ENCODE peak calls at places on chromosomes 16 and 17, in ten cellular contexts. J is right lobe of liver; Y is body of pancreas; U is SK-N-SH; K is CD8-positive, alpha-beta T cell; G is lung; C is tibial artery; R is heart left ventricle; F is PC-3; A is lower lobe of right lung. I is an unnamed sample.

GRCh38 chr17:37147301-37147812 is 198.6 kb downstream of the AATF start:
- DNase-seq in R (no peak), U (no peak), Y (no peak), A (no peak), J (no peak), C (no peak), K (no peak), G (no peak), F (peak), I (peak)

GRCh38 chr17:78313735-78314648 is 45.9 kb downstream of the SOCS3 start:
- DNase-seq in J (peak), R (peak), U (peak), Y (peak), K (peak), F (peak), C (peak), G (peak), A (peak), I (peak)

GRCh38 chr16:49528035-49528434 is 154.4 kb downstream of the C16orf78 start:
- DNase-seq in J (no peak), F (peak), R (no peak), Y (peak), A (no peak), U (peak), G (no peak), K (no peak), C (no peak), I (no peak)

GRCh38 chr17:18258356-18259038 is at the start of gene FLII:
- DNase-seq in R (peak), F (peak), G (peak), C (no peak), A (peak), Y (peak), J (peak), K (peak), U (peak), I (no peak)

GRCh38 chr16:86138121-86138944 is 239.4 kb downstream of the IRF8 start:
- DNase-seq in Y (no peak), G (no peak), F (no peak), J (no peak), K (no peak), A (no peak), C (no peak), U (no peak), R (no peak), I (no peak)

GRCh38 chr16:88989852-88990547 is 13.0 kb upstream of the CBFA2T3 start:
- DNase-seq in R (peak), A (no peak), G (no peak), C (no peak), F (no peak), K (no peak), J (no peak), U (no peak), Y (no peak), I (no peak)

GRCh38 chr17:9251273-9251672 is 230.0 kb downstream of the NTN1 start:
- DNase-seq in A (no peak), R (no peak), F (no peak), Y (no peak), J (no peak), C (no peak), G (peak), K (no peak), U (no peak), I (no peak)

GRCh38 chr16:29809031-29809747 is 2.8 kb upstream of the PRRT2 start:
- DNase-seq in Y (no peak), F (no peak), U (no peak), A (no peak), G (no peak), J (peak), C (peak), R (no peak), K (no peak), I (no peak)

GRCh38 chr16:81376880-81377279 is 62.1 kb downstream of the GAN start:
- DNase-seq in K (no peak), F (peak), U (no peak), C (no peak), J (no peak), G (no peak), R (no peak), A (no peak), Y (no peak), I (peak)

GRCh38 chr16:87305505-87306391 is 11.4 kb downstream of the C16orf95 start:
- DNase-seq in R (no peak), Y (no peak), G (no peak), J (no peak), K (no peak), A (no peak), F (no peak), C (no peak), U (no peak), I (peak)

GRCh38 chr16:54930034-54930938 is at the start of gene IRX5:
- DNase-seq in C (peak), F (peak), U (peak), K (no peak), J (peak), Y (peak), A (peak), G (peak), R (peak), I (peak)

GRCh38 chr17:69717214-69717613 is 302.7 kb downstream of the MAP2K6 start:
- DNase-seq in J (no peak), U (no peak), A (no peak), Y (no peak), G (no peak), F (no peak), R (no peak), C (no peak), K (no peak), I (no peak)

GRCh38 chr17:80944326-80944725 is 47.3 kb upstream of the CHMP6 start:
- DNase-seq in F (no peak), Y (no peak), C (peak), J (peak), R (peak), A (peak), U (no peak), G (no peak), K (no peak), I (no peak)

GRCh38 chr17:36856921-36857381 is 80.3 kb upstream of the LHX1 start:
- DNase-seq in A (no peak), F (no peak), J (no peak), K (no peak), R (no peak), G (no peak), U (peak), Y (no peak), C (no peak), I (no peak)

GRCh38 chr17:1878419-1879121 is 48.8 kb downstream of the RPA1 start:
- DNase-seq in Y (no peak), A (no peak), C (no peak), J (no peak), F (peak), U (no peak), G (peak), R (peak), K (no peak), I (no peak)

GRCh38 chr17:71142333-71142732 is 973.0 kb downstream of the KCNJ2 start:
- DNase-seq in Y (no peak), K (no peak), J (no peak), R (no peak), U (no peak), C (no peak), G (no peak), F (no peak), A (no peak), I (no peak)

GRCh38 chr17:80737106-80738019 is 192.7 kb downstream of the RPTOR start:
- DNase-seq in A (peak), K (no peak), F (no peak), G (no peak), J (no peak), C (no peak), Y (no peak), R (no peak), U (no peak), I (no peak)

GRCh38 chr16:66081967-66082366 is 284.5 kb upstream of the CDH5 start:
- DNase-seq in U (no peak), R (no peak), K (no peak), J (no peak), F (peak), G (no peak), A (no peak), Y (no peak), C (no peak), I (peak)

GRCh38 chr17:77312786-77313599 is 172.2 kb downstream of the SEC14L1 start:
- DNase-seq in R (peak), A (peak), Y (peak), U (peak), G (no peak), C (peak), K (no peak), J (peak), F (no peak), I (no peak)

GRCh38 chr16:78720416-78720815 is 621.0 kb downstream of the WWOX start:
- DNase-seq in C (no peak), J (no peak), U (no peak), G (no peak), F (no peak), R (no peak), Y (no peak), A (no peak), K (no peak), I (no peak)

GRCh38 chr16:19701091-19701490 is 16.9 kb downstream of the KNOP1 start:
- DNase-seq in A (no peak), R (no peak), G (no peak), C (no peak), U (no peak), F (no peak), Y (no peak), K (no peak), J (no peak), I (no peak)

GRCh38 chr17:31401456-31402254 is 10.2 kb downstream of the RAB11FIP4 start:
- DNase-seq in G (no peak), A (no peak), J (no peak), K (no peak), F (no peak), C (peak), Y (no peak), R (no peak), U (no peak), I (no peak)

GRCh38 chr17:74433421-74434121 is 1.7 kb downstream of the GPRC5C start:
- DNase-seq in J (no peak), Y (peak), C (peak), K (no peak), F (peak), U (no peak), A (no peak), R (no peak), G (no peak), I (no peak)

GRCh38 chr17:21275579-21276339 is 8.8 kb upstream of the MAP2K3 start:
- DNase-seq in G (peak), R (peak), K (peak), U (peak), C (peak), Y (peak), F (peak), J (peak), A (peak), I (no peak)

GRCh38 chr16:27458196-27458728 is 56.3 kb downstream of the IL21R start:
- DNase-seq in K (no peak), Y (no peak), J (no peak), G (no peak), C (no peak), U (no peak), R (no peak), A (no peak), F (no peak), I (peak)

GRCh38 chr17:51119415-51120356 is 982 bp downstream of the SPAG9 start:
- DNase-seq in U (peak), R (no peak), C (peak), K (peak), F (peak), J (peak), Y (peak), G (peak), A (peak), I (peak)

GRCh38 chr17:16491703-16492612 is at the start of gene LRRC75A:
- DNase-seq in J (no peak), U (peak), Y (peak), A (peak), G (no peak), F (peak), R (peak), C (peak), K (peak), I (no peak)

GRCh38 chr17:2885751-2886150 is 89.5 kb downstream of the RAP1GAP2 start:
- DNase-seq in J (no peak), A (no peak), K (no peak), C (no peak), F (no peak), R (no peak), U (peak), G (no peak), Y (no peak), I (no peak)

GRCh38 chr17:77645441-77646430 is 312.8 kb upstream of the TNRC6C start:
- DNase-seq in J (no peak), Y (no peak), A (no peak), U (no peak), G (no peak), R (no peak), F (peak), K (peak), C (no peak), I (no peak)

GRCh38 chr17:2582493-2582892 is 11.0 kb upstream of the PAFAH1B1 start:
- DNase-seq in U (no peak), G (no peak), C (no peak), A (no peak), R (no peak), J (no peak), Y (no peak), K (no peak), F (no peak), I (no peak)

GRCh38 chr17:51703364-51704341 is 443.3 kb downstream of the UTP18 start:
- DNase-seq in K (no peak), J (peak), R (peak), F (peak), C (peak), A (no peak), Y (peak), U (no peak), G (no peak), I (peak)

GRCh38 chr16:50616883-50617629 is 64.1 kb downstream of the SNX20 start:
- DNase-seq in J (peak), F (no peak), G (no peak), R (no peak), Y (no peak), U (no peak), C (no peak), A (no peak), K (no peak), I (no peak)

GRCh38 chr17:17385502-17385901 is 82.3 kb downstream of the NT5M start:
- DNase-seq in F (no peak), A (no peak), K (no peak), C (no peak), G (no peak), Y (peak), U (peak), R (peak), J (no peak), I (no peak)

GRCh38 chr17:61412860-61413653 is 13.4 kb downstream of the TBX2 start:
- DNase-seq in Y (no peak), K (no peak), R (no peak), A (no peak), U (peak), F (no peak), G (peak), C (peak), J (no peak), I (no peak)

GRCh38 chr17:78294776-78295175 is 63.3 kb downstream of the TMEM235 start:
- DNase-seq in C (no peak), Y (no peak), A (no peak), U (no peak), J (no peak), K (no peak), G (no peak), R (no peak), F (peak), I (peak)

GRCh38 chr16:27532088-27532810 is 17.5 kb downstream of the GTF3C1 start:
- DNase-seq in K (no peak), F (no peak), U (no peak), Y (no peak), G (no peak), R (no peak), J (no peak), C (no peak), A (no peak), I (no peak)

GRCh38 chr17:31517524-31517923 is 126.0 kb downstream of the RAB11FIP4 start:
- DNase-seq in R (no peak), G (no peak), Y (no peak), K (no peak), C (no peak), J (no peak), U (peak), F (peak), A (no peak), I (no peak)

GRCh38 chr17:49360796-49361128 is 1.3 kb downstream of the ZNF652 start:
- DNase-seq in K (no peak), F (no peak), Y (no peak), C (no peak), J (no peak), A (no peak), G (no peak), R (no peak), U (peak), I (no peak)

GRCh38 chr16:49855280-49855821 is 561 bp downstream of the ZNF423 start:
- DNase-seq in K (peak), U (peak), R (peak), Y (peak), F (peak), C (peak), G (peak), J (peak), A (peak), I (peak)

GRCh38 chr17:37447641-37448040 is 41.0 kb downstream of the TADA2A start:
- DNase-seq in J (no peak), C (no peak), A (no peak), G (no peak), K (no peak), Y (no peak), R (no peak), U (no peak), F (peak), I (peak)

GRCh38 chr17:13025264-13025627 is 7.4 kb upstream of the ELAC2 start:
- DNase-seq in Y (no peak), G (no peak), A (no peak), C (peak), K (no peak), U (no peak), R (no peak), J (no peak), F (no peak), I (no peak)

GRCh38 chr17:13027246-13027645 is 9.4 kb upstream of the ELAC2 start:
- DNase-seq in U (no peak), Y (no peak), J (no peak), R (no peak), G (no peak), C (peak), F (no peak), A (no peak), K (no peak), I (no peak)

GRCh38 chr17:13025687-13026086 is 7.9 kb upstream of the ELAC2 start:
- DNase-seq in J (no peak), Y (no peak), F (no peak), C (no peak), A (no peak), K (no peak), R (no peak), G (no peak), U (no peak), I (no peak)

GRCh38 chr17:13024526-13025263 is 6.9 kb upstream of the ELAC2 start:
- DNase-seq in R (peak), C (no peak), J (peak), U (peak), Y (peak), F (peak), K (peak), A (peak), G (peak), I (no peak)

GRCh38 chr17:13024033-13024432 is 6.2 kb upstream of the ELAC2 start:
- DNase-seq in K (no peak), Y (no peak), R (no peak), J (no peak), U (no peak), G (no peak), A (no peak), F (no peak), C (no peak), I (no peak)
- H3K27ac ChIP-seq in K (no peak), Y (no peak), R (no peak), J (no peak), U (no peak), G (no peak), A (no peak), F (no peak), C (no peak), I (no peak)

GRCh38 chr17:64651889-64652288 is 10.2 kb downstream of the SMURF2 start:
- DNase-seq in G (no peak), K (no peak), C (no peak), R (no peak), Y (no peak), A (no peak), F (no peak), U (no peak), J (no peak), I (no peak)
- H3K27ac ChIP-seq in G (no peak), K (no peak), C (no peak), R (no peak), Y (no peak), A (no peak), F (no peak), U (peak), J (no peak), I (no peak)

GRCh38 chr16:4361944-4362311 is 9.7 kb upstream of the VASN start:
- DNase-seq in G (no peak), U (no peak), R (no peak), K (no peak), C (no peak), F (no peak), A (no peak), Y (no peak), J (no peak), I (no peak)
- H3K27ac ChIP-seq in G (no peak), U (no peak), R (no peak), K (no peak), C (no peak), F (no peak), A (no peak), Y (no peak), J (no peak), I (no peak)

GRCh38 chr17:5788266-5788900 is 204.1 kb upstream of the NLRP1 start:
- DNase-seq in A (no peak), Y (no peak), C (peak), J (no peak), R (no peak), K (no peak), F (peak), G (no peak), U (no peak), I (peak)
- H3K27ac ChIP-seq in A (no peak), Y (no peak), C (no peak), J (no peak), R (no peak), K (no peak), F (peak), G (no peak), U (no peak), I (no peak)

DNA sequence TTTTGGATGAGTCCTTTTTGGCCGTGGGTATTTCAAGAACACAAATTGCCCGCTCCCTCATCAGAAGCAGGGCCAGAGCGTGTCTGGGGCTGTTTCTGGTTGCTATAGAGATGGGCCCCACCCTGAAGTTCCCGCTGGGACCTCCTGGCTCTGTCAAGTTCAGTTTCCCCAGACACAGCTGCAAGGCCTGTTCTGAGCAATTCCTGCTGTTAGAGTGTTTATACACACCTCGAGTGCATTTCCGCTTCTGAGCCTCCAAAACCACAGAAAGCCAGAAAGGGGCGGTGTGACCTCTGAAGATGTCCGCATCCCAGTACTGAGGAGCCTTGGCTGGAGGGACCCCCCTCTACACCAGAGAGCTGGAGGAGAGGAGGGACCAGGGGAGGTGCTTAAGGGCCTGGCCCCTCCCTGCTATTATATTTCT is 9.3 kb upstream of the WBP2 start:
- DNase-seq in J (no peak), R (peak), Y (peak), A (peak), C (peak), K (peak), U (peak), G (peak), F (no peak), I (no peak)
- H3K27ac ChIP-seq in J (no peak), R (peak), Y (no peak), A (peak), C (peak), K (peak), U (no peak), G (peak), F (no peak), I (peak)

GRCh38 chr16:84726670-84727467 is 27.1 kb downstream of the USP10 start:
- DNase-seq in K (no peak), Y (peak), F (no peak), J (no peak), G (peak), U (no peak), R (peak), A (peak), C (no peak), I (no peak)

GRCh38 chr16:84726079-84726669 is 26.4 kb downstream of the USP10 start:
- DNase-seq in F (peak), K (peak), C (peak), A (peak), G (peak), R (peak), J (peak), Y (peak), U (peak), I (no peak)

GRCh38 chr16:84730406-84731106 is 30.8 kb downstream of the USP10 start:
- DNase-seq in Y (peak), U (peak), J (no peak), C (peak), R (peak), K (peak), A (peak), F (peak), G (peak), I (peak)

GRCh38 chr16:84729716-84730320 is 30.0 kb downstream of the USP10 start:
- DNase-seq in G (no peak), U (no peak), J (no peak), R (no peak), K (no peak), Y (no peak), C (no peak), A (no peak), F (peak), I (no peak)

GRCh38 chr16:84728853-84729424 is 29.1 kb downstream of the USP10 start:
- DNase-seq in Y (no peak), K (no peak), C (no peak), R (no peak), A (no peak), F (no peak), J (no peak), G (no peak), U (no peak), I (no peak)
- H3K27ac ChIP-seq in Y (no peak), K (no peak), C (peak), R (no peak), A (no peak), F (peak), J (no peak), G (no peak), U (peak), I (peak)

GRCh38 chr17:29625037-29625750 is 2.5 kb upstream of the CORO6 start:
- DNase-seq in R (peak), F (no peak), K (no peak), A (no peak), Y (no peak), G (no peak), U (peak), J (no peak), C (no peak), I (no peak)

GRCh38 chr17:29621751-29622194 is 939 bp downstream of the CORO6 start:
- DNase-seq in R (no peak), Y (no peak), J (no peak), F (no peak), K (no peak), C (peak), G (no peak), A (no peak), U (peak), I (no peak)

GRCh38 chr17:29623283-29623647 is 553 bp upstream of the CORO6 start:
- DNase-seq in C (peak), J (no peak), Y (no peak), K (no peak), A (no peak), R (no peak), F (no peak), G (no peak), U (no peak), I (no peak)

GRCh38 chr17:29622337-29623282 is at the start of gene CORO6:
- DNase-seq in K (peak), R (peak), U (peak), J (peak), A (peak), C (peak), Y (peak), G (no peak), F (no peak), I (peak)

GRCh38 chr17:29624586-29624985 is 1.9 kb upstream of the CORO6 start:
- DNase-seq in A (no peak), C (no peak), G (no peak), J (no peak), U (peak), R (no peak), K (no peak), F (no peak), Y (no peak), I (no peak)
- H3K27ac ChIP-seq in A (no peak), C (peak), G (peak), J (no peak), U (no peak), R (peak), K (no peak), F (no peak), Y (no peak), I (peak)